ENCODE peak calls at places on chromosome 6, in ten cellular contexts. One of them, this sample, is unnamed.
A peak's percentile ranks its signal among the peaks of the same experiment; 100 is the strongest.

GRCh38 chr6:158242071-158242606 is 70.1 kb upstream of the TULP4 start:
- DNase-seq in stimulated activated CD8-positive, alpha-beta memory T cell treated with anti-CD3 and anti-CD28 coated beads, Interleukin-12 subunit alpha, Interleukin-12 subunit beta, amount 100 ng/mL, for 1 hour: no peak
- DNase-seq in left ventricle myocardium superior: no peak
- DNase-seq in brain microvascular endothelial cell: no peak
- DNase-seq in NCI-H460: no peak
- DNase-seq in endothelial cell: no peak
- DNase-seq in NT2/D1: no peak
- DNase-seq in lower leg skin: no peak
- DNase-seq in amniotic epithelial cell: no peak
- DNase-seq in upper lobe of right lung: no peak
- DNase-seq in this sample: no peak

GRCh38 chr6:20444786-20445271 is 43.1 kb downstream of the E2F3 start:
- DNase-seq in stimulated activated CD8-positive, alpha-beta memory T cell treated with anti-CD3 and anti-CD28 coated beads, Interleukin-12 subunit alpha, Interleukin-12 subunit beta, amount 100 ng/mL, for 1 hour: no peak
- DNase-seq in left ventricle myocardium superior: no peak
- DNase-seq in brain microvascular endothelial cell: peak; percentile 27
- DNase-seq in NCI-H460: no peak
- DNase-seq in endothelial cell: no peak
- DNase-seq in NT2/D1: no peak
- DNase-seq in lower leg skin: no peak
- DNase-seq in amniotic epithelial cell: no peak
- DNase-seq in upper lobe of right lung: no peak
- DNase-seq in this sample: no peak

GRCh38 chr6:27592481-27593199 is 119.7 kb upstream of the ZNF184 start:
- DNase-seq in stimulated activated CD8-positive, alpha-beta memory T cell treated with anti-CD3 and anti-CD28 coated beads, Interleukin-12 subunit alpha, Interleukin-12 subunit beta, amount 100 ng/mL, for 1 hour: no peak
- DNase-seq in left ventricle myocardium superior: no peak
- DNase-seq in brain microvascular endothelial cell: peak; percentile 79
- DNase-seq in NCI-H460: peak; percentile 64
- DNase-seq in endothelial cell: peak; percentile 57
- DNase-seq in NT2/D1: no peak
- DNase-seq in lower leg skin: no peak
- DNase-seq in amniotic epithelial cell: peak; percentile 78
- DNase-seq in upper lobe of right lung: no peak
- DNase-seq in this sample: no peak

GRCh38 chr6:122671246-122671645 is 61.0 kb downstream of the PKIB start:
- DNase-seq in stimulated activated CD8-positive, alpha-beta memory T cell treated with anti-CD3 and anti-CD28 coated beads, Interleukin-12 subunit alpha, Interleukin-12 subunit beta, amount 100 ng/mL, for 1 hour: no peak
- DNase-seq in left ventricle myocardium superior: no peak
- DNase-seq in brain microvascular endothelial cell: no peak
- DNase-seq in NCI-H460: no peak
- DNase-seq in endothelial cell: no peak
- DNase-seq in NT2/D1: no peak
- DNase-seq in lower leg skin: no peak
- DNase-seq in amniotic epithelial cell: no peak
- DNase-seq in upper lobe of right lung: no peak
- DNase-seq in this sample: no peak

GRCh38 chr6:44489912-44490604 is 102.6 kb downstream of the CDC5L start:
- DNase-seq in stimulated activated CD8-positive, alpha-beta memory T cell treated with anti-CD3 and anti-CD28 coated beads, Interleukin-12 subunit alpha, Interleukin-12 subunit beta, amount 100 ng/mL, for 1 hour: no peak
- DNase-seq in left ventricle myocardium superior: no peak
- DNase-seq in brain microvascular endothelial cell: peak; percentile 92
- DNase-seq in NCI-H460: peak; percentile 28
- DNase-seq in endothelial cell: no peak
- DNase-seq in NT2/D1: no peak
- DNase-seq in lower leg skin: no peak
- DNase-seq in amniotic epithelial cell: peak; percentile 97
- DNase-seq in upper lobe of right lung: no peak
- DNase-seq in this sample: no peak

GRCh38 chr6:111061493-111061892 is 25.8 kb upstream of the SLC16A10 start:
- DNase-seq in stimulated activated CD8-positive, alpha-beta memory T cell treated with anti-CD3 and anti-CD28 coated beads, Interleukin-12 subunit alpha, Interleukin-12 subunit beta, amount 100 ng/mL, for 1 hour: no peak
- DNase-seq in left ventricle myocardium superior: no peak
- DNase-seq in brain microvascular endothelial cell: peak; percentile 20
- DNase-seq in NCI-H460: no peak
- DNase-seq in endothelial cell: no peak
- DNase-seq in NT2/D1: no peak
- DNase-seq in lower leg skin: no peak
- DNase-seq in amniotic epithelial cell: peak; percentile 47
- DNase-seq in upper lobe of right lung: no peak
- DNase-seq in this sample: no peak

GRCh38 chr6:32970413-32971244 is 2.2 kb downstream of the BRD2 start:
- DNase-seq in stimulated activated CD8-positive, alpha-beta memory T cell treated with anti-CD3 and anti-CD28 coated beads, Interleukin-12 subunit alpha, Interleukin-12 subunit beta, amount 100 ng/mL, for 1 hour: no peak
- DNase-seq in left ventricle myocardium superior: peak; percentile 94
- DNase-seq in brain microvascular endothelial cell: peak; percentile 87
- DNase-seq in NCI-H460: peak; percentile 82
- DNase-seq in endothelial cell: peak; percentile 84
- DNase-seq in NT2/D1: no peak
- DNase-seq in lower leg skin: peak; percentile 96
- DNase-seq in amniotic epithelial cell: peak; percentile 90
- DNase-seq in upper lobe of right lung: peak; percentile 95
- DNase-seq in this sample: peak; percentile 94

GRCh38 chr6:25366785-25367657 is 87.8 kb downstream of the CARMIL1 start:
- DNase-seq in stimulated activated CD8-positive, alpha-beta memory T cell treated with anti-CD3 and anti-CD28 coated beads, Interleukin-12 subunit alpha, Interleukin-12 subunit beta, amount 100 ng/mL, for 1 hour: peak; percentile 5
- DNase-seq in left ventricle myocardium superior: no peak
- DNase-seq in brain microvascular endothelial cell: no peak
- DNase-seq in NCI-H460: no peak
- DNase-seq in endothelial cell: no peak
- DNase-seq in NT2/D1: no peak
- DNase-seq in lower leg skin: no peak
- DNase-seq in amniotic epithelial cell: peak; percentile 9
- DNase-seq in upper lobe of right lung: no peak
- DNase-seq in this sample: no peak

GRCh38 chr6:53956068-53956711 is 155.1 kb upstream of the MLIP start:
- DNase-seq in stimulated activated CD8-positive, alpha-beta memory T cell treated with anti-CD3 and anti-CD28 coated beads, Interleukin-12 subunit alpha, Interleukin-12 subunit beta, amount 100 ng/mL, for 1 hour: no peak
- DNase-seq in left ventricle myocardium superior: peak; percentile 76
- DNase-seq in brain microvascular endothelial cell: peak; percentile 50
- DNase-seq in NCI-H460: peak; percentile 34
- DNase-seq in endothelial cell: peak; percentile 73
- DNase-seq in NT2/D1: peak; percentile 60
- DNase-seq in lower leg skin: peak; percentile 88
- DNase-seq in amniotic epithelial cell: peak; percentile 60
- DNase-seq in upper lobe of right lung: peak; percentile 83
- DNase-seq in this sample: peak; percentile 72

GRCh38 chr6:30707281-30707850 is 9.7 kb downstream of the MDC1 start:
- DNase-seq in stimulated activated CD8-positive, alpha-beta memory T cell treated with anti-CD3 and anti-CD28 coated beads, Interleukin-12 subunit alpha, Interleukin-12 subunit beta, amount 100 ng/mL, for 1 hour: no peak
- DNase-seq in left ventricle myocardium superior: no peak
- DNase-seq in brain microvascular endothelial cell: no peak
- DNase-seq in NCI-H460: no peak
- DNase-seq in endothelial cell: no peak
- DNase-seq in NT2/D1: no peak
- DNase-seq in lower leg skin: no peak
- DNase-seq in amniotic epithelial cell: no peak
- DNase-seq in upper lobe of right lung: no peak
- DNase-seq in this sample: no peak

GRCh38 chr6:158060447-158061360 is 79.0 kb downstream of the SYNJ2 start:
- DNase-seq in stimulated activated CD8-positive, alpha-beta memory T cell treated with anti-CD3 and anti-CD28 coated beads, Interleukin-12 subunit alpha, Interleukin-12 subunit beta, amount 100 ng/mL, for 1 hour: no peak
- DNase-seq in left ventricle myocardium superior: peak; percentile 88
- DNase-seq in brain microvascular endothelial cell: peak; percentile 89
- DNase-seq in NCI-H460: no peak
- DNase-seq in endothelial cell: peak; percentile 53
- DNase-seq in NT2/D1: no peak
- DNase-seq in lower leg skin: peak; percentile 96
- DNase-seq in amniotic epithelial cell: peak; percentile 64
- DNase-seq in upper lobe of right lung: peak; percentile 84
- DNase-seq in this sample: peak; percentile 89

GRCh38 chr6:151263035-151263434 is 23.3 kb downstream of the AKAP12 start:
- DNase-seq in stimulated activated CD8-positive, alpha-beta memory T cell treated with anti-CD3 and anti-CD28 coated beads, Interleukin-12 subunit alpha, Interleukin-12 subunit beta, amount 100 ng/mL, for 1 hour: no peak
- DNase-seq in left ventricle myocardium superior: no peak
- DNase-seq in brain microvascular endothelial cell: no peak
- DNase-seq in NCI-H460: no peak
- DNase-seq in endothelial cell: no peak
- DNase-seq in NT2/D1: no peak
- DNase-seq in lower leg skin: no peak
- DNase-seq in amniotic epithelial cell: no peak
- DNase-seq in upper lobe of right lung: no peak
- DNase-seq in this sample: no peak

GRCh38 chr6:140360651-140361050 is 986.2 kb upstream of the CITED2 start:
- DNase-seq in stimulated activated CD8-positive, alpha-beta memory T cell treated with anti-CD3 and anti-CD28 coated beads, Interleukin-12 subunit alpha, Interleukin-12 subunit beta, amount 100 ng/mL, for 1 hour: no peak
- DNase-seq in left ventricle myocardium superior: no peak
- DNase-seq in brain microvascular endothelial cell: no peak
- DNase-seq in NCI-H460: no peak
- DNase-seq in endothelial cell: no peak
- DNase-seq in NT2/D1: no peak
- DNase-seq in lower leg skin: no peak
- DNase-seq in amniotic epithelial cell: peak; percentile 48
- DNase-seq in upper lobe of right lung: no peak
- DNase-seq in this sample: no peak

GRCh38 chr6:32267035-32267434 is 43.2 kb upstream of the NOTCH4 start:
- DNase-seq in stimulated activated CD8-positive, alpha-beta memory T cell treated with anti-CD3 and anti-CD28 coated beads, Interleukin-12 subunit alpha, Interleukin-12 subunit beta, amount 100 ng/mL, for 1 hour: no peak
- DNase-seq in left ventricle myocardium superior: no peak
- DNase-seq in brain microvascular endothelial cell: no peak
- DNase-seq in NCI-H460: no peak
- DNase-seq in endothelial cell: no peak
- DNase-seq in NT2/D1: no peak
- DNase-seq in lower leg skin: no peak
- DNase-seq in amniotic epithelial cell: no peak
- DNase-seq in upper lobe of right lung: no peak
- DNase-seq in this sample: no peak

GRCh38 chr6:142822882-142823578 is 121.9 kb downstream of the HIVEP2 start:
- DNase-seq in stimulated activated CD8-positive, alpha-beta memory T cell treated with anti-CD3 and anti-CD28 coated beads, Interleukin-12 subunit alpha, Interleukin-12 subunit beta, amount 100 ng/mL, for 1 hour: no peak
- DNase-seq in left ventricle myocardium superior: no peak
- DNase-seq in brain microvascular endothelial cell: no peak
- DNase-seq in NCI-H460: no peak
- DNase-seq in endothelial cell: peak; percentile 39
- DNase-seq in NT2/D1: peak; percentile 33
- DNase-seq in lower leg skin: no peak
- DNase-seq in amniotic epithelial cell: no peak
- DNase-seq in upper lobe of right lung: no peak
- DNase-seq in this sample: no peak

GRCh38 chr6:111743859-111744692 is 129.2 kb downstream of the FYN start:
- DNase-seq in stimulated activated CD8-positive, alpha-beta memory T cell treated with anti-CD3 and anti-CD28 coated beads, Interleukin-12 subunit alpha, Interleukin-12 subunit beta, amount 100 ng/mL, for 1 hour: no peak
- DNase-seq in left ventricle myocardium superior: no peak
- DNase-seq in brain microvascular endothelial cell: peak; percentile 78
- DNase-seq in NCI-H460: no peak
- DNase-seq in endothelial cell: no peak
- DNase-seq in NT2/D1: no peak
- DNase-seq in lower leg skin: no peak
- DNase-seq in amniotic epithelial cell: no peak
- DNase-seq in upper lobe of right lung: no peak
- DNase-seq in this sample: no peak

GRCh38 chr6:150549577-150550184 is 50.0 kb upstream of the PLEKHG1 start:
- DNase-seq in stimulated activated CD8-positive, alpha-beta memory T cell treated with anti-CD3 and anti-CD28 coated beads, Interleukin-12 subunit alpha, Interleukin-12 subunit beta, amount 100 ng/mL, for 1 hour: no peak
- DNase-seq in left ventricle myocardium superior: no peak
- DNase-seq in brain microvascular endothelial cell: no peak
- DNase-seq in NCI-H460: no peak
- DNase-seq in endothelial cell: no peak
- DNase-seq in NT2/D1: no peak
- DNase-seq in lower leg skin: no peak
- DNase-seq in amniotic epithelial cell: no peak
- DNase-seq in upper lobe of right lung: no peak
- DNase-seq in this sample: no peak

GRCh38 chr6:125986956-125987617 is 747 bp downstream of the TRMT11 start:
- DNase-seq in stimulated activated CD8-positive, alpha-beta memory T cell treated with anti-CD3 and anti-CD28 coated beads, Interleukin-12 subunit alpha, Interleukin-12 subunit beta, amount 100 ng/mL, for 1 hour: no peak
- DNase-seq in left ventricle myocardium superior: no peak
- DNase-seq in brain microvascular endothelial cell: no peak
- DNase-seq in NCI-H460: no peak
- DNase-seq in endothelial cell: no peak
- DNase-seq in NT2/D1: no peak
- DNase-seq in lower leg skin: no peak
- DNase-seq in amniotic epithelial cell: peak; percentile 31
- DNase-seq in upper lobe of right lung: no peak
- DNase-seq in this sample: no peak

GRCh38 chr6:129749749-129750120 is 39.8 kb upstream of the ARHGAP18 start:
- DNase-seq in stimulated activated CD8-positive, alpha-beta memory T cell treated with anti-CD3 and anti-CD28 coated beads, Interleukin-12 subunit alpha, Interleukin-12 subunit beta, amount 100 ng/mL, for 1 hour: no peak
- DNase-seq in left ventricle myocardium superior: no peak
- DNase-seq in brain microvascular endothelial cell: peak; percentile 41
- DNase-seq in NCI-H460: no peak
- DNase-seq in endothelial cell: no peak
- DNase-seq in NT2/D1: no peak
- DNase-seq in lower leg skin: no peak
- DNase-seq in amniotic epithelial cell: peak; percentile 95
- DNase-seq in upper lobe of right lung: no peak
- DNase-seq in this sample: no peak

GRCh38 chr6:45255434-45255833 is 72.7 kb upstream of the RUNX2 start:
- DNase-seq in stimulated activated CD8-positive, alpha-beta memory T cell treated with anti-CD3 and anti-CD28 coated beads, Interleukin-12 subunit alpha, Interleukin-12 subunit beta, amount 100 ng/mL, for 1 hour: no peak
- DNase-seq in left ventricle myocardium superior: no peak
- DNase-seq in brain microvascular endothelial cell: no peak
- DNase-seq in NCI-H460: no peak
- DNase-seq in endothelial cell: no peak
- DNase-seq in NT2/D1: no peak
- DNase-seq in lower leg skin: no peak
- DNase-seq in amniotic epithelial cell: no peak
- DNase-seq in upper lobe of right lung: no peak
- DNase-seq in this sample: no peak

GRCh38 chr6:44701038-44701636 is 313.6 kb downstream of the CDC5L start:
- DNase-seq in stimulated activated CD8-positive, alpha-beta memory T cell treated with anti-CD3 and anti-CD28 coated beads, Interleukin-12 subunit alpha, Interleukin-12 subunit beta, amount 100 ng/mL, for 1 hour: no peak
- DNase-seq in left ventricle myocardium superior: no peak
- DNase-seq in brain microvascular endothelial cell: no peak
- DNase-seq in NCI-H460: no peak
- DNase-seq in endothelial cell: no peak
- DNase-seq in NT2/D1: no peak
- DNase-seq in lower leg skin: no peak
- DNase-seq in amniotic epithelial cell: no peak
- DNase-seq in upper lobe of right lung: no peak
- DNase-seq in this sample: no peak

GRCh38 chr6:25942561-25943147 is 12.2 kb upstream of the SLC17A2 start:
- DNase-seq in stimulated activated CD8-positive, alpha-beta memory T cell treated with anti-CD3 and anti-CD28 coated beads, Interleukin-12 subunit alpha, Interleukin-12 subunit beta, amount 100 ng/mL, for 1 hour: no peak
- DNase-seq in left ventricle myocardium superior: no peak
- DNase-seq in brain microvascular endothelial cell: peak; percentile 24
- DNase-seq in NCI-H460: peak; percentile 45
- DNase-seq in endothelial cell: no peak
- DNase-seq in NT2/D1: no peak
- DNase-seq in lower leg skin: no peak
- DNase-seq in amniotic epithelial cell: peak; percentile 62
- DNase-seq in upper lobe of right lung: no peak
- DNase-seq in this sample: no peak

GRCh38 chr6:11093065-11093590 is 506 bp upstream of the SMIM13 start:
- DNase-seq in stimulated activated CD8-positive, alpha-beta memory T cell treated with anti-CD3 and anti-CD28 coated beads, Interleukin-12 subunit alpha, Interleukin-12 subunit beta, amount 100 ng/mL, for 1 hour: peak; percentile 2
- DNase-seq in left ventricle myocardium superior: no peak
- DNase-seq in brain microvascular endothelial cell: no peak
- DNase-seq in NCI-H460: no peak
- DNase-seq in endothelial cell: no peak
- DNase-seq in NT2/D1: no peak
- DNase-seq in lower leg skin: no peak
- DNase-seq in amniotic epithelial cell: peak; percentile 21
- DNase-seq in upper lobe of right lung: no peak
- DNase-seq in this sample: no peak

GRCh38 chr6:29516108-29516507 is 28.4 kb upstream of the MAS1L start:
- DNase-seq in stimulated activated CD8-positive, alpha-beta memory T cell treated with anti-CD3 and anti-CD28 coated beads, Interleukin-12 subunit alpha, Interleukin-12 subunit beta, amount 100 ng/mL, for 1 hour: peak; percentile 2
- DNase-seq in left ventricle myocardium superior: no peak
- DNase-seq in brain microvascular endothelial cell: peak; percentile 94
- DNase-seq in NCI-H460: no peak
- DNase-seq in endothelial cell: no peak
- DNase-seq in NT2/D1: no peak
- DNase-seq in lower leg skin: peak; percentile 49
- DNase-seq in amniotic epithelial cell: peak; percentile 5
- DNase-seq in upper lobe of right lung: no peak
- DNase-seq in this sample: no peak

GRCh38 chr6:169933251-169933821 is 181.9 kb downstream of the ERMARD start:
- DNase-seq in stimulated activated CD8-positive, alpha-beta memory T cell treated with anti-CD3 and anti-CD28 coated beads, Interleukin-12 subunit alpha, Interleukin-12 subunit beta, amount 100 ng/mL, for 1 hour: no peak
- DNase-seq in left ventricle myocardium superior: no peak
- DNase-seq in brain microvascular endothelial cell: no peak
- DNase-seq in NCI-H460: no peak
- DNase-seq in endothelial cell: no peak
- DNase-seq in NT2/D1: no peak
- DNase-seq in lower leg skin: no peak
- DNase-seq in amniotic epithelial cell: no peak
- DNase-seq in upper lobe of right lung: no peak
- DNase-seq in this sample: no peak

GRCh38 chr6:9131616-9132015 is 696.3 kb upstream of the SLC35B3 start:
- DNase-seq in stimulated activated CD8-positive, alpha-beta memory T cell treated with anti-CD3 and anti-CD28 coated beads, Interleukin-12 subunit alpha, Interleukin-12 subunit beta, amount 100 ng/mL, for 1 hour: no peak
- DNase-seq in left ventricle myocardium superior: no peak
- DNase-seq in brain microvascular endothelial cell: no peak
- DNase-seq in NCI-H460: peak; percentile 82
- DNase-seq in endothelial cell: no peak
- DNase-seq in NT2/D1: no peak
- DNase-seq in lower leg skin: no peak
- DNase-seq in amniotic epithelial cell: no peak
- DNase-seq in upper lobe of right lung: peak; percentile 72
- DNase-seq in this sample: no peak

GRCh38 chr6:138372711-138373463 is 4.8 kb upstream of the SMIM28 start:
- DNase-seq in stimulated activated CD8-positive, alpha-beta memory T cell treated with anti-CD3 and anti-CD28 coated beads, Interleukin-12 subunit alpha, Interleukin-12 subunit beta, amount 100 ng/mL, for 1 hour: no peak
- DNase-seq in left ventricle myocardium superior: no peak
- DNase-seq in brain microvascular endothelial cell: peak; percentile 34
- DNase-seq in NCI-H460: no peak
- DNase-seq in endothelial cell: no peak
- DNase-seq in NT2/D1: no peak
- DNase-seq in lower leg skin: no peak
- DNase-seq in amniotic epithelial cell: peak; percentile 48
- DNase-seq in upper lobe of right lung: no peak
- DNase-seq in this sample: no peak

GRCh38 chr6:160586374-160586773 is 77.7 kb downstream of the LPA start:
- DNase-seq in stimulated activated CD8-positive, alpha-beta memory T cell treated with anti-CD3 and anti-CD28 coated beads, Interleukin-12 subunit alpha, Interleukin-12 subunit beta, amount 100 ng/mL, for 1 hour: no peak
- DNase-seq in left ventricle myocardium superior: no peak
- DNase-seq in brain microvascular endothelial cell: no peak
- DNase-seq in NCI-H460: no peak
- DNase-seq in endothelial cell: no peak
- DNase-seq in NT2/D1: no peak
- DNase-seq in lower leg skin: no peak
- DNase-seq in amniotic epithelial cell: no peak
- DNase-seq in upper lobe of right lung: no peak
- DNase-seq in this sample: no peak